ENCODE peak calls at places on chromosome 21, in five cellular contexts. M, V, D, X and S are unnamed samples.

GRCh38 chr21:38361324-38361723 is 104.5 kb downstream of the KCNJ15 start:
- DNase-seq in D (no peak), X (no peak), V (no peak), M (no peak), S (no peak)

GRCh38 chr21:34670962-34671348 is 2.2 kb downstream of the CLIC6 start:
- DNase-seq in V (no peak), D (no peak), M (peak), X (no peak), S (no peak)

GRCh38 chr21:44702111-44702972 is 5.4 kb downstream of the KRTAP10-12 start:
- DNase-seq in D (no peak), V (no peak), M (no peak), X (no peak), S (peak)

GRCh38 chr21:27477321-27477720 is 510.4 kb upstream of the ADAMTS5 start:
- DNase-seq in M (no peak), X (no peak), D (no peak), V (no peak), S (no peak)

GRCh38 chr21:38660333-38661295 is 145.1 kb upstream of the ETS2 start:
- DNase-seq in M (peak), V (peak), D (peak), X (no peak), S (peak)

GRCh38 chr21:41641821-41642368 is 125.0 kb downstream of the RIPK4 start:
- DNase-seq in M (peak), V (no peak), X (no peak), D (no peak), S (no peak)

GRCh38 chr21:36535618-36536241 is 55.8 kb upstream of the CLDN14 start:
- DNase-seq in X (no peak), M (no peak), V (no peak), D (no peak), S (peak)

GRCh38 chr21:45860493-45861155 is 120.9 kb upstream of the COL6A1 start:
- DNase-seq in V (no peak), M (no peak), X (no peak), D (no peak), S (no peak)

GRCh38 chr21:33380483-33380998 is 22.7 kb upstream of the IFNGR2 start:
- DNase-seq in X (peak), V (no peak), D (no peak), M (no peak), S (no peak)

GRCh38 chr21:36700961-36701911 is 2.3 kb downstream of the SIM2 start:
- DNase-seq in X (no peak), D (peak), V (no peak), M (peak), S (no peak)

GRCh38 chr21:17270234-17270633 is 242.6 kb upstream of the CXADR start:
- DNase-seq in V (peak), D (no peak), M (peak), X (no peak), S (no peak)

GRCh38 chr21:42670884-42671283 is 17.5 kb downstream of the PDE9A start:
- DNase-seq in M (no peak), X (no peak), V (no peak), D (no peak), S (peak)

GRCh38 chr21:44079846-44080245 is 27.4 kb upstream of the PWP2 start:
- DNase-seq in X (no peak), V (no peak), M (no peak), D (no peak), S (no peak)

GRCh38 chr21:41764558-41765392 is 2.1 kb downstream of the RIPK4 start:
- DNase-seq in D (no peak), V (no peak), X (no peak), M (no peak), S (no peak)

GRCh38 chr21:32562426-32562825 is 22.9 kb downstream of the TCP10L start:
- DNase-seq in D (peak), X (no peak), M (peak), V (no peak), S (no peak)

GRCh38 chr21:37866027-37866426 is 50.2 kb downstream of the KCNJ6 start:
- DNase-seq in M (no peak), X (no peak), D (no peak), V (no peak), S (no peak)

GRCh38 chr21:41593051-41593783 is 85.3 kb upstream of the TMPRSS2 start:
- DNase-seq in X (no peak), V (no peak), M (no peak), D (no peak), S (no peak)